ENCODE peak calls at places on chromosomes 11 and 22, in seven cellular contexts. Q, C, G, J, U, E and M are unnamed samples.

GRCh38 chr11:20555783-20556182 is 43.6 kb upstream of the SLC6A5 start:
- DNase-seq in E (no peak), J (no peak), Q (no peak), G (no peak), C (no peak), U (no peak), M (no peak)

GRCh38 chr22:27775698-27776409 is 25.7 kb downstream of the MN1 start:
- DNase-seq in J (no peak), C (no peak), E (no peak), U (no peak), G (peak; percentile 62), Q (no peak), M (no peak)

GRCh38 chr11:35260342-35260985 is 121.5 kb downstream of the CD44 start:
- DNase-seq in Q (peak; percentile 93), E (peak; percentile 85), U (no peak), G (peak; percentile 87), J (peak; percentile 96), C (peak; percentile 69), M (no peak)

GRCh38 chr11:39374963-39375698 is 2084.3 kb downstream of the LRRC4C start:
- DNase-seq in C (peak; percentile 22), Q (peak; percentile 28), G (no peak), E (no peak), J (peak; percentile 2), U (no peak), M (peak; percentile 22)

GRCh38 chr11:124075841-124076571 is 34.9 kb upstream of the OR10G7 start:
- DNase-seq in G (peak; percentile 61), E (no peak), J (no peak), C (peak; percentile 3), U (no peak), Q (peak; percentile 49), M (no peak)

GRCh38 chr11:117693344-117693743 is 103.7 kb downstream of the DSCAML1 start:
- DNase-seq in E (no peak), U (no peak), G (no peak), C (no peak), Q (no peak), J (no peak), M (no peak)

GRCh38 chr11:32312865-32313403 is 122.4 kb downstream of the WT1 start:
- DNase-seq in C (peak; percentile 88), U (peak; percentile 29), E (peak; percentile 30), G (peak; percentile 82), Q (peak; percentile 92), J (peak; percentile 52), M (peak; percentile 24)

GRCh38 chr11:13349046-13349445 is 71.5 kb downstream of the BMAL1 start:
- DNase-seq in C (no peak), Q (no peak), G (no peak), J (no peak), E (no peak), U (no peak), M (no peak)

GRCh38 chr11:18369398-18369797 is 25.0 kb upstream of the LDHA start:
- DNase-seq in G (no peak), U (no peak), E (no peak), J (no peak), Q (no peak), C (no peak), M (no peak)

GRCh38 chr11:127618721-127619120 is 618.2 kb upstream of the KIRREL3 start:
- DNase-seq in G (no peak), U (no peak), J (no peak), Q (no peak), C (no peak), E (no peak), M (no peak)

GRCh38 chr22:23223566-23224317 is 43.4 kb downstream of the BCR start:
- DNase-seq in C (no peak), Q (no peak), G (no peak), U (no peak), J (no peak), E (no peak), M (no peak)

GRCh38 chr11:44624761-44625221 is 59.3 kb downstream of the CD82 start:
- DNase-seq in E (no peak), U (no peak), J (no peak), C (no peak), G (no peak), Q (no peak), M (no peak)

GRCh38 chr11:106470230-106470629 is 392.8 kb downstream of the AASDHPPT start:
- DNase-seq in C (no peak), J (no peak), Q (no peak), E (no peak), G (no peak), U (no peak), M (no peak)

GRCh38 chr11:113675003-113675471 is 31.1 kb downstream of the TMPRSS5 start:
- DNase-seq in E (peak; percentile 98), G (peak; percentile 95), J (peak; percentile 88), C (no peak), Q (peak; percentile 98), U (no peak), M (no peak)

GRCh38 chr11:42329930-42330555 is 870.6 kb upstream of the LRRC4C start:
- DNase-seq in C (no peak), J (no peak), G (no peak), Q (no peak), E (peak; percentile 78), U (no peak), M (no peak)

GRCh38 chr22:40178417-40179409 is 988 bp downstream of the TNRC6B start:
- DNase-seq in U (no peak), C (no peak), G (no peak), J (peak; percentile 57), Q (peak; percentile 71), E (peak; percentile 71), M (peak; percentile 70)

DNA sequence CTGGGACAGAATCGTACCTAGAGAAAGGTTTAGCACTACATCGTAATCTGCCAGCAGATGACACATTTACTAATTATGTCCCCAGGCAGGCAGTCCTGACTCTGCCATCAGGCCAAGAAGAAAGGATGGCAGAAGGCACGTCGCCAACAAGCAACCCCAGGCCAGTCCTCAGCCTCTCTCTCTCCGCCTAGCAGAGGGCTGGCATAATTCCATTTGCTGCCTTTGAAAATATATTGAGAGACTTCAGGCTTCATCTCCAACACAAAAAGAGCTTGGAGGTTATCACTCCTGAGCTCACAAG is 1517.0 kb downstream of the TBC1D22A start:
- DNase-seq in G (no peak), Q (no peak), C (no peak), U (no peak), E (no peak), J (no peak), M (no peak)
- H3K9me3 ChIP-seq in G (no peaks in the 10 kb centered on the region), Q (no peaks in the 10 kb centered on the region), C (peaks cover 12% of the 10 kb centered on the region), U (no peaks in the 10 kb centered on the region), E (no peaks in the 10 kb centered on the region), J (peaks cover 46% of the 10 kb centered on the region), M (peaks cover 4% of the 10 kb centered on the region)

DNA sequence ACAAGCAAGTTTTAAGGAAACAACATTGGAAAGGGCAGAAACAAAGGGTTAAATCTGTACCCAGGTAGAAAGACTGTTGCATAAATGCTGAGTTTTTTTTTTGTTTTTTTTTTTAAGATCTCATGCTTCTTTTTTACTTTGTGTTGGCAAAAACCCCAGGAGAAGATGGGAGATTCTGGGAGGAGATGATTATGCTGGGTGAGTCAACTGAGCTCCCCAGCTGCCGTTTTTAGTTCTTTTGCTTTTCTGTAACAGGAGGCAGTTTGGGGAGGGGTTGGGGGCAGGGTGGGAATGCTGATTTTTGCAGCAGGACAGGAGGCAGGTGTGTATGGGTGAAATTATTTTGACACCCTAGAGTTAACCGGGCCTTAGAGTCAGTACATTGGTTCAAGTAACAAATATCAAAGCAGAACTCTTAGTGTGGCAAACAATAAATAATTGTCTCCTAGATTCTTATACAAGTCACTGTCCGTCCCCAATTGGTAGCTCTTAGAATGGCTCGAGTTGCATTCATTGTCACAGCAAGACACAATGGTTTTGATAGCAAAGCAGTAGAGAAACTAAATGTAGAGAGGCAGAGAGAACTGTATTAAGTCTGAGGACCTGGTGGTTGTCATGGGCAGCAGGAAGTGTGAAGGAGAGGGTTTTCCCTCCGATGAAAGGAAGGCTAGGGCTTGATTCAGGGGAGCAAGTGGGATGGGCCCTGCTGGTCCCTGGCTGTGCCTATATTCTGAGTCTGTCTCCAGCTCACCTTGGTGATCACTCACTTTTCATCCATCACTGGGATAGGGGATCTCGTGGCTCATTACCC is 36.7 kb downstream of the RCOR2 start:
- DNase-seq in Q (peak; percentile 82), C (no peak), G (peak; percentile 93), J (peak; percentile 82), U (no peak), E (peak; percentile 63), M (no peak)
- H3K4me2 ChIP-seq in Q (peak overlapping the region; percentile 34), C (peak overlapping the region; percentile 31), G (peak overlapping the region; percentile 52), J (peak overlapping the region; percentile 64), U (peak overlapping the region; percentile 67), E (peak overlapping the region; percentile 53), M (no peak overlapping the region)

GRCh38 chr22:47587861-47588582 is 825.6 kb downstream of the TBC1D22A start:
- DNase-seq in E (no peak), U (no peak), J (no peak), C (no peak), Q (no peak), G (no peak), M (no peak)
- H3K9me3 ChIP-seq in E (peaks cover 11% of the 10 kb centered on the region), U (no peaks in the 10 kb centered on the region), J (peaks cover 37% of the 10 kb centered on the region), C (no peaks in the 10 kb centered on the region), Q (no peaks in the 10 kb centered on the region), G (peaks cover 2% of the 10 kb centered on the region), M (peaks cover 15% of the 10 kb centered on the region)

DNA sequence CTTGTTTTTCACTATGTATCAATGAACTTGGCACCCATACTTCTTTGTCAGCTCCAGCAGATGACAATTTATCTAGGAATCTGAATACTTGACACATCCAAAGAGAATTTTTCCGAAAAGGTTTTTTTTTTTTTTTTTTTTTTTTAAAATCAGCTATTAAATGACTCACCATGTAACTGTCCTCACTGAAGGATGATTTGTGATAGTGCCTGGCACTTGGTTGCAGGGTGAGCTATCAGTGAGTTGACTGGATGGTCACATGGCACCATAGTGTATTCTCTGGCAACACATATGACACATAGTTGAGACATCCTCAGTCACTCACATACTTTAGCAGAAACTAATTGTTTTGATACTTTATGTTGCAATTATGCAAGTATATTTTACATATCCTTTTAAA is 133.4 kb upstream of the E2F8 start:
- DNase-seq in Q (peak; percentile 97), G (peak; percentile 89), U (peak; percentile 31), J (peak; percentile 96), E (peak; percentile 82), C (peak; percentile 70), M (no peak)
- H3K4me2 ChIP-seq in Q (peak overlapping the region; percentile 48), G (peak overlapping the region; percentile 3), U (peak overlapping the region; percentile 26), J (no peak overlapping the region), E (peak overlapping the region; percentile 13), C (peak overlapping the region; percentile 20), M (no peak overlapping the region)

DNA sequence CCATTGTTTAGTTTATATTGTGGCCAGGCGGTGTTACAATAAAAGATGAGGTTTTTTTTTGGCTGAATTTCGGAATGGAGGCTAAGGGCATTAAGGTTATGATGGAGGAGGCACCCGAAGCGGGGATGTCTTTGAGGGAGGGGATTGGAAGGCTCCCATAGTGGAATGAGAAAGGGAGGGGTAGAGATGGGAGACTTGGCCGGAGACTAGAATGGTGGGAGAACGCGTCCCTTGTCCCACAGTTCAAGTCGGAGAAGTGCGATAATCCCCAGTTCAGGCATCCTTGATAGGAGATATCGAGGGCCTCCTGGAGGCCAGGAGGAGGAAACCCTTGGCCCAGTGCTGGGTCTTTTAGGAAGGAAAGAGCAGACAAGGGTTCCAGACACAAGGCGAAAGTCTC is 21.6 kb downstream of the ZNF195 start:
- DNase-seq in G (no peak), C (no peak), J (no peak), Q (no peak), U (no peak), E (no peak), M (no peak)
- H3K9me3 ChIP-seq in G (peaks cover 48% of the 10 kb centered on the region), C (peaks cover 96% of the 10 kb centered on the region), J (peaks cover 80% of the 10 kb centered on the region), Q (peaks cover 24% of the 10 kb centered on the region), U (peaks cover 17% of the 10 kb centered on the region), E (peaks cover 72% of the 10 kb centered on the region), M (peaks cover 41% of the 10 kb centered on the region)